ENCODE peak calls at places on chromosomes 7 and 10, in five cellular contexts. One of them, this sample, is unnamed.

GRCh38 chr10:48455392-48456151 is 149.1 kb downstream of the MAPK8 start:
- DNase-seq in HepG2: no peak
- DNase-seq in NT2/D1: no peak
- DNase-seq in GM12878: no peak
- DNase-seq in H1: no peak
- DNase-seq in this sample: no peak

GRCh38 chr7:73520673-73521635 is 1.1 kb downstream of the BAZ1B start:
- DNase-seq in HepG2: no peak
- DNase-seq in NT2/D1: no peak
- DNase-seq in GM12878: no peak
- DNase-seq in H1: no peak
- DNase-seq in this sample: no peak

GRCh38 chr7:44133295-44133694 is 7.8 kb downstream of the MYL7 start:
- DNase-seq in HepG2: no peak
- DNase-seq in NT2/D1: no peak
- DNase-seq in GM12878: no peak
- DNase-seq in H1: no peak
- DNase-seq in this sample: no peak

GRCh38 chr7:41702635-41703371 is at the start of gene INHBA:
- DNase-seq in HepG2: no peak
- DNase-seq in NT2/D1: no peak
- DNase-seq in GM12878: no peak
- DNase-seq in H1: no peak
- DNase-seq in this sample: no peak

GRCh38 chr7:67343114-67343513 is 346.5 kb downstream of the TYW1 start:
- DNase-seq in HepG2: no peak
- DNase-seq in NT2/D1: no peak
- DNase-seq in GM12878: no peak
- DNase-seq in H1: no peak
- DNase-seq in this sample: no peak

GRCh38 chr10:116974442-116975005 is 30.5 kb downstream of the SHTN1 start:
- DNase-seq in HepG2: no peak
- DNase-seq in NT2/D1: no peak
- DNase-seq in GM12878: no peak
- DNase-seq in H1: no peak
- DNase-seq in this sample: no peak

GRCh38 chr10:38118072-38118807 is 24.1 kb downstream of the ZNF37A start:
- DNase-seq in HepG2: no peak
- DNase-seq in NT2/D1: no peak
- DNase-seq in GM12878: no peak
- DNase-seq in H1: no peak
- DNase-seq in this sample: no peak

GRCh38 chr10:34171957-34172527 is 643.1 kb downstream of the PARD3 start:
- DNase-seq in HepG2: no peak
- DNase-seq in NT2/D1: no peak
- DNase-seq in GM12878: no peak
- DNase-seq in H1: no peak
- DNase-seq in this sample: no peak

GRCh38 chr10:31749981-31750850 is 178.4 kb downstream of the ARHGAP12 start:
- DNase-seq in HepG2: no peak
- DNase-seq in NT2/D1: no peak
- DNase-seq in GM12878: no peak
- DNase-seq in H1: no peak
- DNase-seq in this sample: no peak

GRCh38 chr10:131786756-131787605 is 113.8 kb upstream of the PPP2R2D start:
- DNase-seq in HepG2: no peak
- DNase-seq in NT2/D1: peak; percentile 11
- DNase-seq in GM12878: peak; percentile 2
- DNase-seq in H1: no peak
- DNase-seq in this sample: no peak
- TF ChIP-seq SUZ12 in HepG2: no peak
- TF ChIP-seq SUZ12 in NT2/D1: no peak
- TF ChIP-seq SUZ12 in GM12878: no peak
- TF ChIP-seq SUZ12 in H1: no peak
- TF ChIP-seq SUZ12 in this sample: no peak

GRCh38 chr7:134660961-134661376 is 14.3 kb downstream of the BPGM start:
- DNase-seq in HepG2: no peak
- DNase-seq in NT2/D1: no peak
- DNase-seq in GM12878: no peak
- DNase-seq in H1: no peak
- DNase-seq in this sample: no peak
- TF ChIP-seq SUZ12 in HepG2: no peak
- TF ChIP-seq SUZ12 in NT2/D1: no peak
- TF ChIP-seq SUZ12 in GM12878: no peak
- TF ChIP-seq SUZ12 in H1: no peak
- TF ChIP-seq SUZ12 in this sample: no peak

DNA sequence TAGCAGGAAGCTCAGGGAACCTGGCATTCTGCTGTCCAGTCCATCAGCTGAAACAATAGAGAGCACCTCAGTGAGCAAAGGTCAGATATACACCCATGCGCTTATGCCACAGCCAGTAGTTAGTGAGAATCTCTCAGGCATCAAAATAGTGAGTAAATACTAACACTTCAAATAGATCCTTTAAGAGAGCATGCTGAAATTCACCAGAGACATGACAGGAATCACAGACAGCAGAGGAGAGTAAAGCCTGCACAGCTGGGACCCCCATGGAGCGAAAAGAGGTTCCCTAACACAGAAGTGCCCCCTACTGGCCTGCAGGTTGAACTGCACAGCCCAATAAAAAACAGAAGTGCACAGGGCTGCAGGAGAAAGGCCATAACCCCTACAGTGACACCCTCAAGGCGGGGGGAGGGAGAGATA is 57.6 kb upstream of the ANTXRL start:
- DNase-seq in HepG2: peak; percentile 46
- DNase-seq in NT2/D1: peak; percentile 23
- DNase-seq in GM12878: no peak
- DNase-seq in H1: no peak
- DNase-seq in this sample: peak; percentile 68
- TF ChIP-seq SUZ12 in HepG2: no peak
- TF ChIP-seq SUZ12 in NT2/D1: no peak
- TF ChIP-seq SUZ12 in GM12878: no peak
- TF ChIP-seq SUZ12 in H1: no peak
- TF ChIP-seq SUZ12 in this sample: no peak

GRCh38 chr10:126921162-126921561 is 15.9 kb downstream of the DOCK1 start:
- DNase-seq in HepG2: no peak
- DNase-seq in NT2/D1: no peak
- DNase-seq in GM12878: no peak
- DNase-seq in H1: no peak
- DNase-seq in this sample: no peak

GRCh38 chr10:126919426-126919825 is 14.2 kb downstream of the DOCK1 start:
- DNase-seq in HepG2: no peak
- DNase-seq in NT2/D1: no peak
- DNase-seq in GM12878: no peak
- DNase-seq in H1: no peak
- DNase-seq in this sample: no peak

GRCh38 chr10:126924180-126924914 is 19.1 kb downstream of the DOCK1 start:
- DNase-seq in HepG2: no peak
- DNase-seq in NT2/D1: no peak
- DNase-seq in GM12878: no peak
- DNase-seq in H1: no peak
- DNase-seq in this sample: no peak

GRCh38 chr10:126924915-126925300 is 19.7 kb downstream of the DOCK1 start:
- DNase-seq in HepG2: no peak
- DNase-seq in NT2/D1: no peak
- DNase-seq in GM12878: no peak
- DNase-seq in H1: no peak
- DNase-seq in this sample: no peak

GRCh38 chr10:126921974-126922525 is 16.8 kb downstream of the DOCK1 start:
- DNase-seq in HepG2: no peak
- DNase-seq in NT2/D1: no peak
- DNase-seq in GM12878: no peak
- DNase-seq in H1: no peak
- DNase-seq in this sample: no peak
- TF ChIP-seq SUZ12 in HepG2: no peak
- TF ChIP-seq SUZ12 in NT2/D1: no peak
- TF ChIP-seq SUZ12 in GM12878: no peak
- TF ChIP-seq SUZ12 in H1: no peak
- TF ChIP-seq SUZ12 in this sample: no peak

DNA sequence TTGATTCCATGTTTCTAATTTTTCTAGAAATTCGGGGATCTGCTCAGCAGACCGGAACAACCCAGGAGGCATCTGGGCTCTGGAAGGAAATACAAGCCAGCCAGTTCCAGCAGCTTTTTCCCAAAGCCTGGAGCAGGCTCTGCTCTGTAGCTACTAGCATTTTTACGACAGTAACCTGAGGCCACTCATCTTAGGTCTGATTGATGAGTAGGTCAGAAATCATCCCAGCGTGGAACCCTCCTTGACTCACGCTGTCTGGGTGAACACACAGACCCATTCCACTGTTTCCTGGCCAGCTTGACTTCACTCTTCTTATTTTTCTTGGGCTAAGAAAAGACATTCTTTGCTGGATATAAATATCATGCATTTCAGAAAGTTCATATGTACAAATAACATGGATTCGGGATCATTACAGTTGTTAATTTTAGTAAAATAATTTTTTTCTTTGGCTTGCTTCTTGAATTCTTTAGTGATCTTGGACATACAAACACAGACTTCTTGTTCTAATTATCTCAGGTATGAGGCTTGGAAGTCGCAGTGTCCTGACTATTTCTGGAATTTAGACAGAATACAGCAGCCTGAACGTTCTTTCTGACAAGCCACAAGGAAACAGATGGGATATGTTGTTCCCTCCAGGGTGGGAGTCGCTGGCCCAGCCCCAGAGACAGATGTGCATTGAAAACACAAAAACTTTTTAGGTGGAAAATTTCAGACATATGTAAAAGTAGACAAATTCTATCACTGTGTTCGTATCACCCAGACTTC is 54.6 kb upstream of the PITRM1 start:
- DNase-seq in HepG2: no peak
- DNase-seq in NT2/D1: no peak
- DNase-seq in GM12878: no peak
- DNase-seq in H1: no peak
- DNase-seq in this sample: no peak
- TF ChIP-seq SUZ12 in HepG2: no peak
- TF ChIP-seq SUZ12 in NT2/D1: no peak
- TF ChIP-seq SUZ12 in GM12878: no peak
- TF ChIP-seq SUZ12 in H1: no peak
- TF ChIP-seq SUZ12 in this sample: no peak

This sample was measured in HEK293T.